ENCODE peak calls at places on chromosomes 3 and 15, in seven cellular contexts. H, W, L, B, M, A and V are unnamed samples.

GRCh38 chr15:67915374-67916050 is 75.7 kb upstream of the RNU6-1 start:
- DNase-seq in H (no peak), W (peak), L (peak), B (peak), M (peak), A (no peak), V (peak)

GRCh38 chr3:95588473-95588872 is 1225.9 kb upstream of the EPHA6 start:
- DNase-seq in H (no peak), W (no peak), L (no peak), B (no peak), M (no peak), A (no peak), V (no peak)

GRCh38 chr15:90145259-90145658 is 43.0 kb upstream of the IDH2 start:
- DNase-seq in H (no peak), W (no peak), L (no peak), B (no peak), M (no peak), A (no peak), V (no peak)

GRCh38 chr3:125055165-125055912 is 458 bp downstream of the HEG1 start:
- DNase-seq in H (no peak), W (peak), L (no peak), B (peak), M (peak), A (no peak), V (no peak)

GRCh38 chr15:43225201-43225949 is 4.6 kb upstream of the EPB42 start:
- DNase-seq in H (no peak), W (peak), L (no peak), B (peak), M (peak), A (peak), V (no peak)

GRCh38 chr3:58116161-58116955 is 94.4 kb downstream of the DNASE1L3 start:
- DNase-seq in H (no peak), W (no peak), L (no peak), B (no peak), M (no peak), A (no peak), V (no peak)

GRCh38 chr15:66408690-66409089 is 22.0 kb downstream of the MAP2K1 start:
- DNase-seq in H (no peak), W (no peak), L (peak), B (no peak), M (no peak), A (no peak), V (no peak)

GRCh38 chr3:126419886-126420786 is 25.4 kb downstream of the CFAP100 start:
- DNase-seq in H (no peak), W (no peak), L (no peak), B (no peak), M (no peak), A (no peak), V (no peak)

GRCh38 chr15:48373855-48374421 is 42.7 kb downstream of the DUT start:
- DNase-seq in H (peak), W (peak), L (peak), B (peak), M (peak), A (peak), V (peak)

GRCh38 chr3:130379274-130379673 is 33.8 kb downstream of the COL6A5 start:
- DNase-seq in H (no peak), W (peak), L (no peak), B (no peak), M (no peak), A (peak), V (no peak)

GRCh38 chr15:45831787-45832186 is 197.0 kb downstream of the SQOR start:
- DNase-seq in H (no peak), W (no peak), L (no peak), B (no peak), M (no peak), A (no peak), V (no peak)

GRCh38 chr15:88241461-88241860 is 15.1 kb downstream of the NTRK3 start:
- DNase-seq in H (no peak), W (no peak), L (no peak), B (no peak), M (no peak), A (no peak), V (no peak)

GRCh38 chr15:69789648-69790393 is 307.9 kb downstream of the TLE3 start:
- DNase-seq in H (no peak), W (no peak), L (no peak), B (no peak), M (no peak), A (no peak), V (no peak)

GRCh38 chr15:86481720-86482119 is 402.0 kb downstream of the AGBL1 start:
- DNase-seq in H (no peak), W (no peak), L (no peak), B (no peak), M (peak), A (no peak), V (no peak)

GRCh38 chr3:183038764-183039163 is 58.4 kb upstream of the DCUN1D1 start:
- DNase-seq in H (no peak), W (no peak), L (no peak), B (no peak), M (no peak), A (no peak), V (no peak)

GRCh38 chr3:122314467-122314866 is 10.6 kb upstream of the CSTA start:
- DNase-seq in H (no peak), W (peak), L (no peak), B (no peak), M (no peak), A (no peak), V (no peak)

GRCh38 chr3:64221564-64222257 is 3.6 kb downstream of the PRICKLE2 start:
- DNase-seq in H (no peak), W (no peak), L (no peak), B (no peak), M (no peak), A (no peak), V (no peak)
- TF ChIP-seq CTCF in H (no peak), W (no peak), L (no peak), B (no peak), M (no peak), A (peak), V (peak)

GRCh38 chr15:34338347-34338746 is 766 bp upstream of the SLC12A6 start:
- DNase-seq in H (no peak), W (no peak), L (no peak), B (no peak), M (no peak), A (no peak), V (no peak)
- H3K4me3 ChIP-seq in H (no peak), W (peak), L (peak), B (peak), M (peak), A (peak), V (peak)

DNA sequence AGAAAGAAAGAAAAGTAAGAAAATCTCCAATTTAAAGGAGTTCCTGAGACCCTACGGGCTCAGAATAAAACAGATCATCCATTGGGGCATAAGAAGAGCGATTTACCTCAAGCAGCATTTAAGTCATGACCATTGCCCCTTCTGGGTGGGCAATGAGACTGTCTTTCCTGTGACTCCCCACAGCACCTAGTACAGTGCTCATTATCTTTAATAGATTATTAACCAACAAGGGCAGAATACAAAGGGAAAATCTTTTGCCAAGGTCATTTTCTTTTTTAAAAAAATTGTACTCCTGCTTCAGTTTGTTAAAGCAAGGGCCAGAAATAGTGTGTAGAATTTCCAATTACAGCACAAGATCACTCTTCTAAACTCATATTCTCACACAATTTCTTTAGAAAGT is 443.3 kb upstream of the AGTR1 start:
- DNase-seq in H (no peak), W (no peak), L (no peak), B (no peak), M (no peak), A (no peak), V (no peak)
- TF ChIP-seq CTCF in H (no peak), W (no peak), L (no peak), B (no peak), M (no peak), A (no peak), V (no peak)

GRCh38 chr3:197749601-197750395 is at the start of gene FYTTD1:
- DNase-seq in H (no peak), W (peak), L (peak), B (peak), M (peak), A (peak), V (no peak)

GRCh38 chr3:197752107-197752506 is 2.4 kb downstream of the FYTTD1 start:
- DNase-seq in H (no peak), W (no peak), L (no peak), B (no peak), M (no peak), A (no peak), V (no peak)

GRCh38 chr3:197749315-197749600 is 425 bp upstream of the FYTTD1 start:
- DNase-seq in H (no peak), W (peak), L (peak), B (no peak), M (peak), A (peak), V (no peak)

GRCh38 chr3:197750396-197750831 is 731 bp downstream of the FYTTD1 start:
- DNase-seq in H (no peak), W (peak), L (peak), B (peak), M (peak), A (peak), V (no peak)

DNA sequence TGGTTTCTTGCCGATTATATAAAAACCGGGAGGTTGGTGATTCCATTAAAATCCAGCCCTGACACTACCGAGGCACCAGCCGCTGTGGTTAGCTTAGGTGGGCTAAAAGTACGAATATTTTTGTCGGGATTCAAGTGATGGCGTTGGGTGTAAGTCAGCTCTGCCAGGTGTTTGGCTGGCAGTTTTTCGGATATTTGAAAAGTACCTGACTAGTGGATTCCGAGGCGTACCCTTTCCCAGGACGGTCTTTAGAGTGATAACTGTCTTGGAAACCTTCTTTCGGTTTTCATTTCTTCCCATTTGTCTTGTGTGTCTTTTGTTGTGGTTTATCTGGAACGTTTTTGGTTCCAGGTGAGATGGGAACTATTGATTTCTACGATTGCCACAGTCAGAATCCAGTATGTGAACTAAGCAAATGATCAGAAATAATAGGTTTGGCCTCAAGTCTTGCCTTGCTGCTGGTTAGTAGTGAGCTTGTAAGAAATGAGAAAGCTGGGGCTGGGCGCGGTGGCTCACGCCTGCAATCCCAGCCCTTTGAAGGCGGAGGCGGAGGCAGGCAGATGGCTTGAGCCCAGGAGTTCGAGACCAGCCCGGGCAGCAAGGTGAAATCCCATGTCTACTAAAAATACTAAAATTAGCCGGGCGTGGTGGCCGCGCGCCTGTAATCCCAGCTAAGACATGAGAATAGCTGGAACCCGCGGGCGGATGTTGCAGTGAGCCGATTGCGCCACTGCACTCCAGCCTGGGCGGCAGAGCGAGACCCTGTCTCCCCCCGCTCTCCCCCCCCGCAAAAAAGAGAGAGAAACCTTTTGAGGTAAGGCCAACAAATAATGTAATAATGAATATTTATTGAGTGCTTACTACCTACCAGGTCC is 1.4 kb downstream of the FYTTD1 start:
- DNase-seq in H (no peak), W (peak), L (peak), B (peak), M (peak), A (peak), V (no peak)
- H3K4me3 ChIP-seq in H (peak), W (peak), L (peak), B (peak), M (peak), A (peak), V (peak)

DNA sequence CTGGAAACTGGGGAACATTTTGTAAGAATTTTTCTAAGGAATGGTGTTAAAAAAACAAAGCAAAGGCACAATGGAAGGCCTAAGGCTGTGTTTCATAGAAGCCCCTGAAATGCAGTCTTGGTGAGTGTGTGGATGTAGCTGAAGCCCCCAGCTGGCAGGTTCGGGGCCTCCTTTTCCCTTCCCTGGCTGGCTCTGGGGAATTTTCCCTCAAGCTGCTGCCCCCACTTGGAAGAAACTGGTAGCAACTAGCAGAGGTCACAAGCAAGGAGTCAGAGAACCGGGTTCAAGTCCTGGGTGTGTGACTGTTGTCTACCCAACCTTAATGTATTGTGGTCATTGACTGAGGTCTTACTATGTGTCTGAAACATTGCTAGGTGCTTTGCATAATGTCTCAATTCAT is 85.3 kb upstream of the MYZAP start:
- DNase-seq in H (no peak), W (no peak), L (no peak), B (no peak), M (peak), A (no peak), V (no peak)
- TF ChIP-seq CTCF in H (no peak), W (no peak), L (no peak), B (no peak), M (peak), A (peak), V (peak)

GRCh38 chr3:104519968-104520655 is 846.6 kb upstream of the ALCAM start:
- DNase-seq in H (no peak), W (no peak), L (no peak), B (no peak), M (no peak), A (no peak), V (no peak)
- H3K4me3 ChIP-seq in H (no peak), W (no peak), L (no peak), B (no peak), M (no peak), A (no peak), V (no peak)

DNA sequence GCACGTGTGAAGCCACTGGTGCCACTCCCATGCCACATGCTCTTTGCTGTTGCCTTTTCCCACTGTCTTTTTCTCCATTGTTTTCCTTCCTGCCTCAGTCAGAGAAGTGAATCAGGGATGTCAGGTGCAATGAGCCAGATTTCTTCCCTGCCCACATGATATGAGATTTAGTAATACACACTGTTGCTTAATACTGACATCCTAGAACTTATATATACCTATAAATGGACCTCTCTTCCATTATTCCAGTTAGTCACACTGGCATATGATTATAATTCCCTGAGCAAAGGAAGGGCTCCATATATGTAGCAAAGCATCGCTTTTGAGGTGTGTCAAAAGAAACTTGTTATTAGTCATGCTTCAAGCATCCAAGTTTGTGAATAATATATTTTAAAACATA is 48.4 kb downstream of the CHST2 start:
- DNase-seq in H (no peak), W (peak), L (no peak), B (no peak), M (no peak), A (no peak), V (no peak)
- TF ChIP-seq CTCF in H (no peak), W (no peak), L (no peak), B (no peak), M (no peak), A (no peak), V (no peak)

DNA sequence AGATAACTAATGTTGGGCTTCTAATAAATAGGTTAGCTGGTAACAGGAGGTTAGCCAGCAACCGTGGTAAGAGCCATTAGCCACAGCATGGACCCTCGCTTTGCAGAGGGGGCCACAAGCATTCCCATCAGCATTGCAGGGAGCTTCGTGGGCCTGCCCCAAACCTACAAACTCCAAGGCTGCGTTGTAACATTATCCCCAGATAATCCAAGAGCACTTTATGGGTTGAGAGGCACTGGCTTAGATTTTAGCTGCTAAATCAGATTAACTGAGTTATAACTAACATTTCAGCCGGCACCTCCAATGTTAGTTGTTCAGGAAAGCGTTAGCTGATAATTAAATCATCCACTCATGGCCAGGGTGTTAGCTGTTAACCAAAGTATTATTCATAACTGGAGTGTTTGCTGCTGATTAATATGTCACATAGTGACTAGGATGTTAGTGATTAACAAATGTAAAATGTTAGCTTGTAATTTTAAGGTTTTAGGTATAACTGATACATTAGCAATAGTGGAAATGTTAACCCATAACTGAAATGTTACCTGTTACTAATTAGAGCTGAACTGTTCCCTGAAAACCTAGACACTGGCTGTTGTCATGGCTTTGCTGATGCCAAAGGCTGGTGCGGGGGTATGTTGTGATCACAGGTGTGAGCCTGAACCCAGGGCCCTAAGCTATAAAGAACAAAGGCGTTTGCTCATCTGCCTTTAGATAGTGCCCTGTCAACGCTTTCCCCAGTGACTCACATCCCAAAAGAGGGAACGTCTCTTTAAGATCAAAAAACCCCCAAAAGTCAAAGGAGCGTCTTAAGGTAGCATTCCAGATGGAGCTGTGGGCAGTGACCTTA is 56.3 kb downstream of the SLC6A6 start:
- DNase-seq in H (no peak), W (no peak), L (no peak), B (no peak), M (no peak), A (no peak), V (no peak)
- H3K4me3 ChIP-seq in H (no peak), W (no peak), L (no peak), B (no peak), M (no peak), A (no peak), V (no peak)